ENCODE peak calls at places on chromosomes 1 and 21, in six cellular contexts. N is breast epithelium; R is left kidney; C is fibroblast of mammary gland; A is stimulated activated CD4-positive, alpha-beta T cell treated with anti-CD3 and anti-CD28 coated beads, TNF-alpha, amount 100 ng/mL, for 48 hours; Z is PC-3. G is an unnamed sample.

GRCh38 chr1:217370757-217371156 is 260.1 kb downstream of the GPATCH2 start:
- DNase-seq in N (no peak), C (no peak), A (no peak), Z (no peak), R (no peak), G (no peak)

GRCh38 chr21:27590271-27590670 is 623.4 kb upstream of the ADAMTS5 start:
- DNase-seq in C (peak), R (no peak), Z (peak), N (no peak), A (no peak), G (peak)

GRCh38 chr21:36699546-36700294 is 805 bp downstream of the SIM2 start:
- DNase-seq in Z (peak), R (peak), N (no peak), C (no peak), A (no peak), G (peak)

GRCh38 chr1:25458550-25459298 is 28.0 kb downstream of the MACO1 start:
- DNase-seq in R (no peak), N (no peak), C (no peak), Z (no peak), A (no peak), G (no peak)

GRCh38 chr1:97105531-97105930 is 383.9 kb downstream of the PTBP2 start:
- DNase-seq in N (no peak), R (no peak), Z (no peak), A (no peak), C (no peak), G (peak)

GRCh38 chr1:230463326-230463725 is 37.2 kb upstream of the PGBD5 start:
- DNase-seq in N (no peak), A (no peak), R (no peak), Z (no peak), C (no peak), G (no peak)

GRCh38 chr1:3688356-3688755 is 36.0 kb downstream of the TP73 start:
- DNase-seq in N (no peak), C (peak), Z (no peak), R (no peak), A (no peak), G (peak)

GRCh38 chr1:14345925-14346550 is 252.4 kb upstream of the KAZN start:
- DNase-seq in R (no peak), Z (peak), C (peak), N (no peak), A (no peak), G (peak)

GRCh38 chr1:198269352-198269940 is 112.6 kb downstream of the NEK7 start:
- DNase-seq in R (no peak), Z (peak), C (peak), A (no peak), N (no peak), G (no peak)

GRCh38 chr1:202959276-202959620 is 1.1 kb upstream of the ADIPOR1 start:
- DNase-seq in N (no peak), Z (peak), R (peak), C (peak), A (no peak), G (no peak)